ENCODE peak calls at places on chromosomes 11 and 22, in five cellular contexts. K, C, Q, M and A are unnamed samples.

GRCh38 chr22:47053865-47054185 is 291.4 kb downstream of the TBC1D22A start:
- DNase-seq in K (no peak), C (no peak), Q (no peak), M (peak), A (no peak)

GRCh38 chr11:8705171-8705570 is 22.6 kb downstream of the RPL27A start:
- DNase-seq in K (no peak), C (no peak), Q (no peak), M (no peak), A (no peak)

GRCh38 chr22:20032407-20032991 is 11.6 kb downstream of the TANGO2 start:
- DNase-seq in K (no peak), C (peak), Q (peak), M (no peak), A (no peak)

GRCh38 chr11:119434531-119435330 is 11.8 kb upstream of the THY1 start:
- DNase-seq in K (no peak), C (no peak), Q (no peak), M (no peak), A (no peak)

GRCh38 chr22:42160830-42161696 is 30.5 kb upstream of the CYP2D6 start:
- DNase-seq in K (no peak), C (no peak), Q (no peak), M (no peak), A (no peak)

GRCh38 chr11:133966924-133967598 is 10.3 kb upstream of the IGSF9B start:
- DNase-seq in K (no peak), C (peak), Q (peak), M (no peak), A (no peak)

GRCh38 chr11:84780689-84781293 is 846.4 kb downstream of the DLG2 start:
- DNase-seq in K (no peak), C (no peak), Q (no peak), M (no peak), A (no peak)

GRCh38 chr11:42345933-42346332 is 886.5 kb upstream of the LRRC4C start:
- DNase-seq in K (no peak), C (no peak), Q (no peak), M (no peak), A (no peak)

GRCh38 chr11:109547356-109548027 is 125.5 kb downstream of the C11orf87 start:
- DNase-seq in K (no peak), C (no peak), Q (no peak), M (peak), A (no peak)

GRCh38 chr11:3164138-3164539 is 971 bp downstream of the OSBPL5 start:
- DNase-seq in K (no peak), C (peak), Q (no peak), M (no peak), A (no peak)

GRCh38 chr11:31995031-31995430 is 95.8 kb upstream of the RCN1 start:
- DNase-seq in K (no peak), C (no peak), Q (no peak), M (no peak), A (no peak)

GRCh38 chr22:27748355-27749168 is 53.0 kb downstream of the MN1 start:
- DNase-seq in K (no peak), C (no peak), Q (peak), M (no peak), A (no peak)

GRCh38 chr11:127627629-127628462 is 627.3 kb upstream of the KIRREL3 start:
- DNase-seq in K (no peak), C (peak), Q (peak), M (no peak), A (no peak)

GRCh38 chr11:33893711-33894401 is 2.0 kb upstream of the LMO2 start:
- DNase-seq in K (no peak), C (no peak), Q (no peak), M (no peak), A (no peak)

GRCh38 chr11:130369713-130370112 is 55.0 kb upstream of the ZBTB44 start:
- DNase-seq in K (no peak), C (no peak), Q (no peak), M (no peak), A (no peak)

GRCh38 chr22:44957267-44957905 is 52.4 kb downstream of the PHF21B start:
- DNase-seq in K (no peak), C (no peak), Q (no peak), M (no peak), A (no peak)

GRCh38 chr11:114026355-114026754 is 33.2 kb upstream of the ZBTB16 start:
- DNase-seq in K (no peak), C (no peak), Q (no peak), M (no peak), A (no peak)

GRCh38 chr22:47054231-47055072 is 292.0 kb downstream of the TBC1D22A start:
- DNase-seq in K (no peak), C (no peak), Q (no peak), M (no peak), A (no peak)

GRCh38 chr22:37331811-37332536 is 49.7 kb downstream of the CYTH4 start:
- DNase-seq in K (no peak), C (no peak), Q (no peak), M (no peak), A (no peak)

GRCh38 chr22:48980409-48980808 is 847.3 kb downstream of the BRD1 start:
- DNase-seq in K (no peak), C (no peak), Q (no peak), M (no peak), A (no peak)

GRCh38 chr22:48976556-48977535 is 850.8 kb downstream of the BRD1 start:
- DNase-seq in K (no peak), C (no peak), Q (no peak), M (no peak), A (peak)

GRCh38 chr22:48980918-48981317 is 846.8 kb downstream of the BRD1 start:
- DNase-seq in K (no peak), C (no peak), Q (no peak), M (no peak), A (peak)

GRCh38 chr22:48981671-48982070 is 846.0 kb downstream of the BRD1 start:
- DNase-seq in K (no peak), C (no peak), Q (no peak), M (no peak), A (no peak)

GRCh38 chr22:48979482-48979881 is 848.2 kb downstream of the BRD1 start:
- DNase-seq in K (no peak), C (no peak), Q (no peak), M (no peak), A (no peak)
- TF ChIP-seq CTCF in K (no peak), C (no peak), Q (no peak), M (no peak), A (no peak)

DNA sequence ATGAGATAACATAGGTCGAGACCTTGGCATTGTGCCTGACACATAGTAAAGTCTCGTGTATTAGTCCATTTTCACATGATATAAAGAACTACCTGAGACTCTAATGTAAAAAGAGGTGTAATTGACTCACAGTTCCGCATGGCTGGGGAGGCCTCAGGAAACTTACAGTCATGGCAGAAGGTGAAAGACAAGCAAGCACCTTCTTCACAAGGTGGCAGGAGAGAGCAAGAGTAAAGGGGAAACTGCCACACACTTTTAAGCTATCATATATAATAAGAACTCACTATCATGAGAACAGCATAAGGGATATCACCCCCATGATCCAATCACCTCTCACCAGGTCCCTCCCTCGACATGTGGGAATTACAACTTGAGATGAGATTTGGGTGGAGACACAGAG is 165.2 kb downstream of the SPON1 start:
- DNase-seq in K (no peak), C (no peak), Q (no peak), M (no peak), A (no peak)
- TF ChIP-seq CTCF in K (no peak), C (no peak), Q (no peak), M (no peak), A (no peak)

DNA sequence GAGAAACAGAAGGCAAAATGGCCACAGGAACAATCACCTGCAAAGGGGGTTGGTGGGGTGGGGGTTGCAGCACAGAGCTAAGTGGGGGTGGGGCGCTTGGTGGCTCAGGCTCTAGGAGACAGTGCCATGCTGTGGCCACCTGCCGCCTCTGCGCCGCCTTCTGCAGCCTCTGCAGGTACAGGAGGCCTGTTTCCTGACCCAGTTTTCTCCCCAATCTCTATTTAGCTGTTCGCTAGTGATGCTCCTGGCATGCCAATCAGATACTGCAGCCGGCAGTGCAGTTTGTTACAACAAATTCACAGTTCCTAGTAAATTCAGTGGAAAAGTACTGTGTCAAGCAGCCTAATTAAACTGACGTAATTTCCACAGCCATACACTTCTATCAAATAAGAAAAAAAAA is 106.4 kb downstream of the SERGEF start:
- DNase-seq in K (no peak), C (no peak), Q (no peak), M (no peak), A (no peak)
- TF ChIP-seq CTCF in K (no peak), C (no peak), Q (no peak), M (no peak), A (peak)

GRCh38 chr22:49647346-49648026 is 180.2 kb downstream of the BRD1 start:
- DNase-seq in K (no peak), C (no peak), Q (no peak), M (no peak), A (no peak)
- TF ChIP-seq CTCF in K (no peak), C (no peak), Q (no peak), M (no peak), A (no peak)